ENCODE peak calls at places on chromosomes 12 and 14, in ten cellular contexts. L is neural progenitor cell; D is aorta; V is lower lobe of right lung; J is HCT116; Z is CD8-positive, alpha-beta memory T cell; Q is tibial artery; M is effector memory CD4-positive, alpha-beta T cell; A is right lobe of liver; W is transverse colon. G is an unnamed sample. For H3K36me3 and H3K9me3, the result is how much of the 10 kb centered on the place peaks cover.

GRCh38 chr12:9184276-9184675 is 23.9 kb downstream of the PZP start:
- DNase-seq in L (no peak), D (no peak), V (no peak), J (no peak), Z (no peak), Q (no peak), M (no peak), A (no peak), W (no peak), G (no peak)

GRCh38 chr12:107607464-107608392 is 77.9 kb upstream of the PWP1 start:
- DNase-seq in L (peak), D (peak), V (peak), J (peak), Z (peak), Q (peak), M (peak), A (peak), W (peak), G (peak)

GRCh38 chr12:43832506-43833168 is 3.2 kb upstream of the TMEM117 start:
- DNase-seq in L (no peak), D (no peak), V (no peak), J (no peak), Z (no peak), Q (no peak), M (no peak), A (no peak), W (no peak), G (peak)

GRCh38 chr14:94831085-94831484 is 61.2 kb upstream of the GSC start:
- DNase-seq in L (no peak), D (no peak), V (no peak), J (no peak), Z (no peak), Q (no peak), M (no peak), A (no peak), W (no peak), G (no peak)

GRCh38 chr12:2824541-2824940 is 10.3 kb downstream of the NRIP2 start:
- DNase-seq in L (no peak), D (no peak), V (no peak), J (no peak), Z (no peak), Q (no peak), M (no peak), A (no peak), W (no peak), G (no peak)

GRCh38 chr12:40832668-40833067 is 140.4 kb downstream of the CNTN1 start:
- DNase-seq in L (no peak), D (no peak), V (no peak), J (no peak), Z (no peak), Q (no peak), M (no peak), A (no peak), W (no peak), G (no peak)

GRCh38 chr12:127680516-127680915 is 586.5 kb upstream of the TMEM132C start:
- DNase-seq in L (no peak), D (no peak), V (no peak), J (no peak), Z (no peak), Q (no peak), M (no peak), A (no peak), W (no peak), G (no peak)

GRCh38 chr14:100677925-100678765 is 48.5 kb upstream of the DLK1 start:
- DNase-seq in L (peak), D (no peak), V (no peak), J (no peak), Z (no peak), Q (peak), M (no peak), A (no peak), W (peak), G (no peak)

GRCh38 chr12:45310627-45310968 is 94.7 kb downstream of the ANO6 start:
- DNase-seq in L (no peak), D (no peak), V (no peak), J (no peak), Z (no peak), Q (no peak), M (no peak), A (no peak), W (no peak), G (no peak)

GRCh38 chr12:12349711-12350665 is at the start of gene MANSC1:
- DNase-seq in L (peak), D (peak), V (peak), J (no peak), Z (peak), Q (peak), M (peak), A (peak), W (peak), G (peak)

GRCh38 chr12:83843531-83843930 is 1069.1 kb downstream of the SLC6A15 start:
- DNase-seq in L (no peak), D (no peak), V (no peak), J (no peak), Z (no peak), Q (no peak), M (no peak), A (no peak), W (no peak), G (no peak)

GRCh38 chr14:55458800-55459577 is 18.6 kb upstream of the TBPL2 start:
- DNase-seq in L (no peak), D (no peak), V (no peak), J (no peak), Z (no peak), Q (no peak), M (no peak), A (no peak), W (no peak), G (no peak)

GRCh38 chr12:66003951-66004350 is 126.6 kb downstream of the LLPH start:
- DNase-seq in L (no peak), D (no peak), V (no peak), J (no peak), Z (no peak), Q (no peak), M (no peak), A (no peak), W (no peak), G (no peak)

GRCh38 chr14:100473249-100473648 is 114.0 kb downstream of the BEGAIN start:
- DNase-seq in L (no peak), D (no peak), V (no peak), J (no peak), Z (no peak), Q (no peak), M (no peak), A (no peak), W (no peak), G (no peak)

GRCh38 chr12:117904051-117904450 is 64.7 kb downstream of the KSR2 start:
- DNase-seq in L (no peak), D (no peak), V (no peak), J (no peak), Z (no peak), Q (no peak), M (no peak), A (no peak), W (no peak), G (no peak)

GRCh38 chr12:41709012-41709411 is 435.7 kb downstream of the GXYLT1 start:
- DNase-seq in L (no peak), D (no peak), V (no peak), J (no peak), Z (no peak), Q (no peak), M (no peak), A (no peak), W (no peak), G (no peak)

GRCh38 chr12:24244231-24244630 is 294.8 kb upstream of the SOX5 start:
- DNase-seq in L (no peak), D (no peak), V (no peak), J (no peak), Z (no peak), Q (no peak), M (no peak), A (no peak), W (no peak), G (no peak)

GRCh38 chr14:35341454-35342159 is 49.4 kb downstream of the PSMA6 start:
- DNase-seq in L (peak), D (peak), V (peak), J (peak), Z (peak), Q (peak), M (peak), A (peak), W (peak), G (no peak)

GRCh38 chr12:54028324-54029201 is at the start of gene HOXC6:
- DNase-seq in L (no peak), D (no peak), V (no peak), J (no peak), Z (no peak), Q (no peak), M (no peak), A (peak), W (no peak), G (no peak)

DNA sequence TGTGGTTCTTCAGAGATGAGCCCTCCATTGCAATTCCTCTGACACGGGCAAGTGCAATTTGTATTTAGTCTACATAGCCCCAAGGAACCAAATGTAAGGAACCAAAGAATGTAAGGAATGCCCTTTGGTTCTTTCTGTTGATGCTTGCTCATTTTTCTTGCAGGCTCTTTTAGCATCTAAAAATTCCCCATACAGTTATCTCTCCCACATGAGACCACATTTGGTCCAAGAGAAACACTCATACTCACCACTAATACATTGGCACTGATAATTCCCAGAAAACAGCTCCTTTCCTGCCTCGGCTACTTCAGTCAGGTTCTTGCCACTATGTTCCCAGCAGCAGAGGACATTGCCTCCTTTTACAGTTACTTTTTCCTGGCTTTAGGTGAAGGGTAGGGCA is 332.6 kb downstream of the AEBP2 start:
- DNase-seq in L (no peak), D (peak), V (no peak), J (no peak), Z (no peak), Q (no peak), M (no peak), A (no peak), W (no peak), G (no peak)
- H3K27ac ChIP-seq in L (no peak), D (peak), V (no peak), J (no peak), Z (no peak), Q (peak), M (no peak), A (no peak), W (no peak), G (no peak)

GRCh38 chr14:102945346-102946130 is 23.1 kb downstream of the AMN start:
- DNase-seq in L (no peak), D (peak), V (peak), J (no peak), Z (no peak), Q (no peak), M (no peak), A (peak), W (no peak), G (no peak)
- H3K36me3 ChIP-seq in L (under half), D (under half), V (half or more), J (under half), Z (under half), Q (half or more), M (under half), A (under half), W (under half), G (under half)

GRCh38 chr12:132066345-132066685 is 77.8 kb downstream of the DDX51 start:
- DNase-seq in L (no peak), D (no peak), V (no peak), J (no peak), Z (no peak), Q (no peak), M (peak), A (no peak), W (peak), G (peak)

GRCh38 chr12:132066749-132067148 is 77.4 kb downstream of the DDX51 start:
- DNase-seq in L (no peak), D (no peak), V (no peak), J (no peak), Z (no peak), Q (no peak), M (no peak), A (no peak), W (no peak), G (no peak)

GRCh38 chr12:132067182-132067581 is 76.9 kb downstream of the DDX51 start:
- DNase-seq in L (no peak), D (no peak), V (no peak), J (no peak), Z (no peak), Q (no peak), M (no peak), A (no peak), W (no peak), G (no peak)

GRCh38 chr12:132069336-132069985 is 74.7 kb downstream of the DDX51 start:
- DNase-seq in L (no peak), D (no peak), V (no peak), J (no peak), Z (no peak), Q (no peak), M (no peak), A (no peak), W (no peak), G (no peak)

DNA sequence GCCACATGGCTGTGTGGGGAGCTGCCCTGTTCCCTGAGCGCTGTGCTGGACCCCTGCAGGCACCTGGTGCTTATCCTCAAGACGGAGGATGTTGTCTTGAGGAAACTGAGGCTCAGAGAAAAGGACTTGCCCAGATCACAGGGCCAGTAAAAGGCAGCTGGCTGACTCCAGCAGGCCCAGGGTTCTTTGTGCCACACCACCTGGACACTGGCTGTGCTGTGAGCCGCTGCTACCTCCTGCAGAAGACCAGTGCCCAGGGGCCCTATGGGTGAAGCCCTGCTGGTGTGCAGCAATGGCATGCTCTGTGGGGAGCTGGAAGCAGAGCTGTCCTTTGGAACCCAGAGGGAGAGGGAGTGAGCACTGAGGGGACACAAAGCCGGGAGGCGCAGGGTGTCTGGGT is 75.9 kb downstream of the DDX51 start:
- DNase-seq in L (no peak), D (no peak), V (no peak), J (no peak), Z (no peak), Q (no peak), M (no peak), A (no peak), W (no peak), G (no peak)
- H3K9me3 ChIP-seq in L (under half), D (under half), V (under half), J (under half), Z (under half), Q (under half), M (under half), A (under half), W (under half), G (under half)

GRCh38 chr12:105983622-105984325 is 155.0 kb downstream of the NUAK1 start:
- DNase-seq in L (no peak), D (no peak), V (no peak), J (no peak), Z (no peak), Q (no peak), M (no peak), A (no peak), W (no peak), G (no peak)
- H3K27ac ChIP-seq in L (no peak), D (no peak), V (no peak), J (no peak), Z (no peak), Q (no peak), M (no peak), A (no peak), W (no peak), G (no peak)

GRCh38 chr14:74296037-74296467 is 6.7 kb downstream of the ABCD4 start:
- DNase-seq in L (no peak), D (no peak), V (no peak), J (no peak), Z (no peak), Q (no peak), M (no peak), A (no peak), W (no peak), G (no peak)
- H3K36me3 ChIP-seq in L (under half), D (under half), V (half or more), J (under half), Z (under half), Q (half or more), M (under half), A (under half), W (under half), G (half or more)

GRCh38 chr12:132953163-132953425 is 3.0 kb downstream of the ZNF605 start:
- DNase-seq in L (no peak), D (no peak), V (no peak), J (no peak), Z (no peak), Q (no peak), M (no peak), A (no peak), W (no peak), G (no peak)

GRCh38 chr12:132951649-132952048 is 4.5 kb downstream of the ZNF605 start:
- DNase-seq in L (no peak), D (no peak), V (no peak), J (no peak), Z (no peak), Q (no peak), M (no peak), A (no peak), W (no peak), G (no peak)

GRCh38 chr12:132953771-132954170 is 2.3 kb downstream of the ZNF605 start:
- DNase-seq in L (no peak), D (no peak), V (no peak), J (no peak), Z (no peak), Q (no peak), M (no peak), A (no peak), W (no peak), G (no peak)

GRCh38 chr12:132950844-132951535 is 5.1 kb downstream of the ZNF605 start:
- DNase-seq in L (no peak), D (no peak), V (no peak), J (no peak), Z (no peak), Q (no peak), M (no peak), A (no peak), W (no peak), G (no peak)

GRCh38 chr12:132952371-132953162 is 3.5 kb downstream of the ZNF605 start:
- DNase-seq in L (no peak), D (no peak), V (no peak), J (no peak), Z (no peak), Q (no peak), M (no peak), A (no peak), W (no peak), G (no peak)
- H3K9me3 ChIP-seq in L (under half), D (under half), V (under half), J (under half), Z (under half), Q (under half), M (under half), A (under half), W (under half), G (under half)

DNA sequence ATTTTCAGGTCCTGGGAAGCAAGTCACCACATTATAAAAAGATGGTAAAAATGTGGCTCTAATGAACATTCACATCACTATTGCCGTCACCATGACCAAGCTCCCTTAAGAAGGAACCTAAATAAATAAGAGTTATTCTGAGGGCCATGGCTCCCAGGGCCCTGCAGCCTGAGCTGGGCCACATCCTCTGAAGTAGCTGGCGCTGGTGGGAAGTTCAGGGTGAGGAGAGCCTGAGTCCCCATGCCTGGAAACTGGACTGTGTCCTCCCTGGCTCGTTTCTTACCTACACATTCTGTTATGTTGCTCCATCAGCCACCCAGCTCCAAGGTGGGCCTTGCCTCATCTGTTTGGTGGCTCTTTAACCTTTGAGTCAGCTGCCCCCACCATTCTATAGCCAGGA is 42.5 kb downstream of the TSPAN11 start:
- DNase-seq in L (no peak), D (no peak), V (no peak), J (no peak), Z (no peak), Q (no peak), M (no peak), A (peak), W (no peak), G (no peak)
- H3K27ac ChIP-seq in L (no peak), D (no peak), V (no peak), J (no peak), Z (no peak), Q (no peak), M (no peak), A (no peak), W (no peak), G (no peak)

GRCh38 chr12:64440100-64440499 is 11.8 kb upstream of the TBK1 start:
- DNase-seq in L (no peak), D (no peak), V (no peak), J (no peak), Z (no peak), Q (no peak), M (no peak), A (no peak), W (no peak), G (no peak)
- H3K36me3 ChIP-seq in L (under half), D (under half), V (half or more), J (half or more), Z (under half), Q (half or more), M (under half), A (under half), W (under half), G (half or more)

GRCh38 chr14:52268191-52269061 is 928 bp downstream of the PTGDR start:
- DNase-seq in L (peak), D (no peak), V (no peak), J (no peak), Z (no peak), Q (no peak), M (no peak), A (no peak), W (no peak), G (no peak)
- H3K9me3 ChIP-seq in L (under half), D (under half), V (under half), J (under half), Z (under half), Q (under half), M (under half), A (under half), W (under half), G (under half)